ENCODE peak calls at places on chromosomes 13 and 19, in six cellular contexts. L is iPS DF 6.9; F is AG04450; O is CD8-positive, alpha-beta T cell; X is heart right ventricle; G is left lung. I is an unnamed sample.

GRCh38 chr19:49590971-49591730 is at the start of gene PRR12:
- DNase-seq in F (peak; percentile 32), G (peak; percentile 66), O (peak; percentile 53), L (no peak), X (peak; percentile 65), I (peak; percentile 79)

GRCh38 chr13:104984296-104984818 is 1551.1 kb downstream of the EFNB2 start:
- DNase-seq in O (no peak), X (peak; percentile 50), L (no peak), G (no peak), F (no peak), I (peak; percentile 43)

GRCh38 chr19:51094696-51095279 is 12.1 kb upstream of the KLK14 start:
- DNase-seq in O (no peak), G (no peak), F (no peak), X (no peak), L (no peak), I (no peak)

GRCh38 chr19:33646306-33646705 is 24.6 kb downstream of the CHST8 start:
- DNase-seq in X (no peak), O (no peak), F (no peak), G (no peak), L (no peak), I (no peak)

GRCh38 chr13:109007946-109008345 is 378.5 kb downstream of the MYO16 start:
- DNase-seq in O (no peak), X (no peak), L (no peak), G (no peak), F (no peak), I (no peak)

GRCh38 chr19:17766543-17767131 is 15.4 kb downstream of the FCHO1 start:
- DNase-seq in F (peak; percentile 32), X (peak; percentile 70), L (peak; percentile 81), G (peak; percentile 84), O (no peak), I (no peak)

GRCh38 chr19:53132231-53132991 is at the start of gene ZNF415:
- DNase-seq in L (peak; percentile 45), O (peak; percentile 15), X (peak; percentile 89), F (peak; percentile 41), G (peak; percentile 82), I (peak; percentile 37)

GRCh38 chr19:39795001-39795400 is 16.3 kb downstream of the LEUTX start:
- DNase-seq in L (no peak), X (no peak), F (no peak), G (no peak), O (no peak), I (no peak)

GRCh38 chr13:29859971-29860370 is 9.6 kb upstream of the UBL3 start:
- DNase-seq in O (no peak), X (no peak), F (no peak), G (no peak), L (no peak), I (no peak)

GRCh38 chr13:50801087-50801931 is 42.2 kb downstream of the DLEU7 start:
- DNase-seq in O (peak; percentile 50), F (peak; percentile 37), X (peak; percentile 82), L (peak; percentile 86), G (peak; percentile 44), I (peak; percentile 69)

GRCh38 chr19:47239610-47240296 is 8.8 kb upstream of the BBC3 start:
- DNase-seq in G (no peak), O (peak; percentile 49), F (no peak), L (no peak), X (no peak), I (peak; percentile 87)

GRCh38 chr13:59337070-59337469 is 826.7 kb downstream of the DIAPH3 start:
- DNase-seq in F (no peak), L (no peak), X (peak; percentile 28), G (no peak), O (no peak), I (no peak)
- H3K27ac ChIP-seq in F (no peak overlapping the region), L (no peak overlapping the region), X (no peak overlapping the region), G (no peak overlapping the region), O (no peak overlapping the region), I (no peak overlapping the region)

GRCh38 chr19:4988770-4989251 is 19.9 kb downstream of the KDM4B start:
- DNase-seq in L (no peak), G (no peak), X (peak; percentile 59), F (peak; percentile 32), O (no peak), I (no peak)
- H3K4me3 ChIP-seq in L (no peak overlapping the region), G (no peak overlapping the region), X (no peak overlapping the region), F (no peak overlapping the region), O (no peak overlapping the region), I (no peak overlapping the region)

DNA sequence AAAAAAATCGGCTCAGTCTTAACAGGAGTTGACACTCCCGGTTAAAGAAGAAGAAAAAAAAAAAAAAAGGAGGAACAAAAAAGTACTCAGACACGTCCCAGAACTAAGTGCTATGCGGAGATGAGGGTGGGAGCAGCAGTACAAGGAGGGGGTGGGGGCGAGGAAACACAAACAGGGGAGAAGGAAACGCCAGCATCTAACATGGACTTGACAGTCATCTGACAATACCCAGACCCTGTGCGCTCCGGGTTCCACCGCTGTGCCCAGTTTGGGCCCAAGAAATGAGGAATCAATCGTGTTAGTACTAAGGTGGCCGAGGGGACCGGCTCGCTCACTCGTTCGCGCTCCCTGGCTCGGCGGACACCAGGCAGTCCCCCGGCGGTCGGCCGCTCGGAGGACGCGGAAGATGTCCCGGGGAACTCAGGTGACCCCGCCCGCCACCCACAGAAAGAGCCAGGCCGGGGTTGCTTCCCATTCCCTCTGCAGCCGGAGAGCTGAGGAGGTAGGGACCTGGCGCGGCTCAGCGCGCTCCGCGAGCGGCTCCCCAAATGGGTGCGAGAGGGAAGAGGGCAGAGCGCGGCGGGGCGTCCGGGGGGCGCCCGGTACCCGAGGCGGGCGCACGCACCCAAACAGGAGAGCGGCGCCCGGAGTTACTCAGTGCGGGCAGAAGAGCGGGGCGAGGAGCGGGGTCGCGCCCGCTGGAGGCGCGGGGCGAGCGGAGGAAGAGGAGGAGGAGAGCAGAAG is 648 bp downstream of the TSHZ3 start:
- DNase-seq in O (no peak), L (no peak), G (no peak), F (no peak), X (peak; percentile 31), I (no peak)
- H3K27ac ChIP-seq in O (no peak overlapping the region), L (no peak overlapping the region), G (peak overlapping the region; percentile 74), F (peak overlapping the region; percentile 70), X (peak overlapping the region; percentile 94), I (no peak overlapping the region)

DNA sequence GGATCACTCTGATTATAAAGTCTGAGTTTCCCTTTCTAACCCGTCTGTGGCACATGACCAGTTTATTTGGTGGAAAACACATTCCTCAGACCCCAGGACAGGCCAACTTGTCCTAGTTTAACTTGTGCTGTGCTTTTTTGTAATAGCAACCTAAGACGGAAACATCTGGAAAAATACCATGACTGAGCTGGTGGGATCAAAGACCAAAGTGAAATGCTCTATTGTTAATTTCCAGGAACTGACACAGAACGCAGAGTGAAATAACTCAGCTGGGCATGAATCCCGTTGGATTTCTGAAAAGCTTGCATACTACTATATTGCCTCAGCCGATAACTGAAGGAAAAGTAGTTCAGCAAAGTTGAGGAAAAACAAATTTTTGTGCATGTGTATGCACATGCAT is 188.0 kb downstream of the LHFPL6 start:
- DNase-seq in O (no peak), X (peak; percentile 72), G (no peak), L (no peak), F (no peak), I (no peak)
- H3K4me3 ChIP-seq in O (no peak overlapping the region), X (no peak overlapping the region), G (no peak overlapping the region), L (no peak overlapping the region), F (no peak overlapping the region), I (no peak overlapping the region)